ENCODE peak calls at places on chromosomes 11 and 22, in five cellular contexts. V, O, D, P and U are unnamed samples.

GRCh38 chr11:122267602-122268001 is 151.6 kb upstream of the BLID start:
- DNase-seq in V (no peak), D (no peak), P (no peak), O (peak; percentile 71), U (no peak)

GRCh38 chr11:64409707-64410395 is 50.9 kb downstream of the RPS6KA4 start:
- DNase-seq in O (no peak), P (no peak), D (no peak), V (no peak), U (no peak)

GRCh38 chr11:130300567-130300966 is 14.2 kb downstream of the ZBTB44 start:
- DNase-seq in D (no peak), V (no peak), P (no peak), O (no peak), U (no peak)

GRCh38 chr11:43315966-43316365 is 4.2 kb downstream of the API5 start:
- DNase-seq in P (no peak), D (no peak), O (no peak), V (no peak), U (no peak)

GRCh38 chr22:37894939-37895670 is 11.0 kb upstream of the MICALL1 start:
- DNase-seq in D (no peak), O (peak; percentile 57), P (peak; percentile 39), V (peak; percentile 80), U (peak; percentile 65)

GRCh38 chr11:43392713-43393112 is 34.0 kb downstream of the TTC17 start:
- DNase-seq in D (no peak), V (no peak), P (no peak), O (no peak), U (no peak)

GRCh38 chr22:17120281-17120680 is 879 bp downstream of the TMEM121B start:
- DNase-seq in P (no peak), V (no peak), D (peak; percentile 71), O (no peak), U (no peak)

GRCh38 chr11:74169736-74170458 is 905 bp downstream of the C2CD3 start:
- DNase-seq in O (no peak), D (no peak), V (peak; percentile 12), P (no peak), U (no peak)

GRCh38 chr11:47007579-47007978 is 71.0 kb downstream of the CSTPP1 start:
- DNase-seq in P (no peak), D (no peak), V (no peak), O (no peak), U (no peak)

GRCh38 chr11:70111269-70112016 is 33.3 kb downstream of the ANO1 start:
- DNase-seq in V (peak; percentile 5), O (peak; percentile 31), D (no peak), P (peak; percentile 55), U (peak; percentile 88)

GRCh38 chr22:47656806-47657205 is 894.4 kb downstream of the TBC1D22A start:
- DNase-seq in O (no peak), V (no peak), D (no peak), P (no peak), U (no peak)

GRCh38 chr11:65059523-65059922 is 1.2 kb upstream of the NAALADL1 start:
- DNase-seq in V (no peak), P (no peak), O (no peak), D (no peak), U (no peak)

GRCh38 chr11:102241026-102241425 is 76.3 kb upstream of the BIRC3 start:
- DNase-seq in O (no peak), V (no peak), D (no peak), P (no peak), U (no peak)

GRCh38 chr11:3080104-3080503 is 22.9 kb upstream of the CARS1 start:
- DNase-seq in P (no peak), V (peak; percentile 31), O (peak; percentile 12), D (no peak), U (no peak)

GRCh38 chr11:94557391-94557790 is 9.8 kb upstream of the PIWIL4 start:
- DNase-seq in V (no peak), P (no peak), O (no peak), D (no peak), U (no peak)

GRCh38 chr11:20754957-20755356 is 85.6 kb downstream of the NELL1 start:
- DNase-seq in O (no peak), D (no peak), V (peak; percentile 37), P (no peak), U (no peak)

GRCh38 chr11:114209904-114210303 is 86.3 kb upstream of the NNMT start:
- DNase-seq in P (no peak), V (no peak), O (no peak), D (no peak), U (no peak)

GRCh38 chr11:33262016-33262638 is 4.9 kb downstream of the HIPK3 start:
- DNase-seq in V (no peak), P (no peak), O (peak; percentile 6), D (no peak), U (no peak)

GRCh38 chr22:20591660-20592310 is 84.4 kb downstream of the MED15 start:
- DNase-seq in D (no peak), V (peak; percentile 7), P (no peak), O (no peak), U (no peak)

GRCh38 chr11:706957-707816 is 1.2 kb downstream of the EPS8L2 start:
- DNase-seq in D (no peak), V (no peak), O (peak; percentile 31), P (no peak), U (no peak)

GRCh38 chr22:44642096-44642644 is 59.8 kb upstream of the PRR5 start:
- DNase-seq in D (no peak), V (no peak), O (no peak), P (no peak), U (no peak)

GRCh38 chr22:41603873-41604332 is 14.3 kb upstream of the PMM1 start:
- DNase-seq in O (no peak), V (no peak), D (peak; percentile 46), P (no peak), U (no peak)

GRCh38 chr11:43735931-43736330 is 55.4 kb downstream of the HSD17B12 start:
- DNase-seq in O (peak; percentile 83), V (peak; percentile 2), P (no peak), D (no peak), U (no peak)

GRCh38 chr22:49393526-49393925 is 434.1 kb downstream of the BRD1 start:
- DNase-seq in D (no peak), V (no peak), P (no peak), O (no peak), U (peak; percentile 24)

GRCh38 chr11:5324197-5324596 is at the start of gene OR51B2:
- DNase-seq in O (no peak), V (no peak), D (no peak), P (no peak), U (no peak)